ENCODE peak calls at places on chromosomes 5 and 9, in eight cellular contexts. E is fibroblast of lung; B is activated effector memory CD4-positive, alpha-beta T cell treated with Interleukin-2 at 50 U/mL for 16 hours; Z is iris pigment epithelial cell; W is central memory CD8-positive, alpha-beta T cell; I is tibial nerve; L is ureter; Q is foreskin fibroblast. J is an unnamed sample.

GRCh38 chr5:139667730-139668063 is 19.5 kb downstream of the CXXC5 start:
- DNase-seq in E (peak; percentile 48), B (no peak), Z (no peak), W (no peak), I (no peak), L (no peak), Q (no peak), J (no peak)

GRCh38 chr9:92706218-92706940 is 36.4 kb upstream of the IPPK start:
- DNase-seq in E (no peak), B (no peak), Z (peak; percentile 29), W (no peak), I (no peak), L (no peak), Q (no peak), J (no peak)

GRCh38 chr5:137629646-137630045 is 106.2 kb downstream of the KLHL3 start:
- DNase-seq in E (peak; percentile 71), B (no peak), Z (peak; percentile 39), W (no peak), I (no peak), L (no peak), Q (no peak), J (peak; percentile 20)

GRCh38 chr5:7886849-7887460 is 18.0 kb downstream of the MTRR start:
- DNase-seq in E (peak; percentile 74), B (no peak), Z (peak; percentile 52), W (no peak), I (no peak), L (no peak), Q (peak; percentile 25), J (peak; percentile 16)

GRCh38 chr5:180328296-180329137 is 24.6 kb downstream of the GFPT2 start:
- DNase-seq in E (peak; percentile 69), B (peak; percentile 72), Z (peak; percentile 67), W (peak; percentile 68), I (peak; percentile 81), L (peak; percentile 77), Q (peak; percentile 45), J (no peak)

GRCh38 chr5:92634883-92635282 is 946.1 kb downstream of the NR2F1-AS1 start:
- DNase-seq in E (no peak), B (no peak), Z (no peak), W (no peak), I (no peak), L (no peak), Q (no peak), J (no peak)

GRCh38 chr5:172234031-172234430 is 40.1 kb downstream of the EFCAB9 start:
- DNase-seq in E (no peak), B (no peak), Z (no peak), W (no peak), I (no peak), L (no peak), Q (no peak), J (no peak)

GRCh38 chr9:115766495-115766894 is 387.1 kb upstream of the PAPPA start:
- DNase-seq in E (no peak), B (no peak), Z (no peak), W (no peak), I (no peak), L (no peak), Q (no peak), J (no peak)

GRCh38 chr9:21465859-21466518 is 16.1 kb downstream of the IFNE start:
- DNase-seq in E (peak; percentile 75), B (no peak), Z (peak; percentile 75), W (no peak), I (peak; percentile 25), L (no peak), Q (peak; percentile 39), J (peak; percentile 38)

GRCh38 chr5:14450055-14450524 is 131.5 kb upstream of the OTULINL start:
- DNase-seq in E (peak; percentile 74), B (no peak), Z (peak; percentile 99), W (no peak), I (peak; percentile 77), L (no peak), Q (peak; percentile 95), J (peak; percentile 73)

GRCh38 chr5:5220896-5221295 is 80.8 kb downstream of the ADAMTS16 start:
- DNase-seq in E (no peak), B (no peak), Z (no peak), W (no peak), I (no peak), L (no peak), Q (no peak), J (no peak)

GRCh38 chr5:95022967-95023695 is 261.8 kb downstream of the MCTP1 start:
- DNase-seq in E (no peak), B (no peak), Z (peak; percentile 45), W (no peak), I (no peak), L (no peak), Q (no peak), J (no peak)

GRCh38 chr5:36242534-36243144 is 914 bp upstream of the NADK2 start:
- DNase-seq in E (no peak), B (no peak), Z (no peak), W (no peak), I (peak; percentile 5), L (no peak), Q (no peak), J (no peak)

GRCh38 chr5:132219981-132220380 is 7.7 kb downstream of the P4HA2 start:
- DNase-seq in E (no peak), B (no peak), Z (no peak), W (no peak), I (no peak), L (no peak), Q (no peak), J (no peak)

GRCh38 chr5:77294212-77294611 is 83.7 kb downstream of the PDE8B start:
- DNase-seq in E (no peak), B (no peak), Z (no peak), W (no peak), I (no peak), L (no peak), Q (no peak), J (no peak)

GRCh38 chr5:167852515-167852914 is 438.9 kb upstream of the WWC1 start:
- DNase-seq in E (no peak), B (no peak), Z (no peak), W (no peak), I (no peak), L (no peak), Q (no peak), J (no peak)

GRCh38 chr5:85549836-85550599 is 1067.7 kb upstream of the COX7C start:
- DNase-seq in E (no peak), B (no peak), Z (no peak), W (no peak), I (no peak), L (no peak), Q (no peak), J (no peak)

GRCh38 chr5:171630047-171630669 is 155.5 kb upstream of the SMIM23 start:
- DNase-seq in E (peak; percentile 57), B (no peak), Z (peak; percentile 59), W (no peak), I (no peak), L (peak; percentile 45), Q (peak; percentile 31), J (no peak)

GRCh38 chr9:92739346-92740014 is 25.2 kb downstream of the BICD2 start:
- DNase-seq in E (no peak), B (no peak), Z (no peak), W (no peak), I (no peak), L (no peak), Q (no peak), J (no peak)

GRCh38 chr5:135488727-135489465 is 36.7 kb upstream of the TIFAB start:
- DNase-seq in E (peak; percentile 75), B (no peak), Z (peak; percentile 63), W (no peak), I (no peak), L (no peak), Q (peak; percentile 82), J (peak; percentile 28)